ENCODE peak calls at places on chromosomes 7 and 10, in four cellular contexts. One of them, this sample, is unnamed.

GRCh38 chr7:57403601-57404342 is 46.2 kb upstream of the ZNF716 start:
- DNase-seq in K562: peak; percentile 19
- DNase-seq in GM12878: no peak
- DNase-seq in HepG2: no peak
- DNase-seq in this sample: no peak

GRCh38 chr7:135510603-135511183 is 791 bp upstream of the CNOT4 start:
- DNase-seq in GM12878: peak; percentile 4
- DNase-seq in HepG2: peak; percentile 16
- DNase-seq in K562: peak; percentile 43
- DNase-seq in this sample: no peak

GRCh38 chr7:47470567-47471357 is 111.1 kb downstream of the TNS3 start:
- DNase-seq in K562: no peak
- DNase-seq in GM12878: no peak
- DNase-seq in HepG2: peak; percentile 95
- DNase-seq in this sample: no peak

GRCh38 chr7:110877086-110877485 is 213.8 kb upstream of the LRRN3 start:
- DNase-seq in K562: no peak
- DNase-seq in HepG2: no peak
- DNase-seq in GM12878: no peak
- DNase-seq in this sample: no peak

GRCh38 chr10:62071846-62072281 is 170.4 kb downstream of the ARID5B start:
- DNase-seq in GM12878: no peak
- DNase-seq in HepG2: no peak
- DNase-seq in K562: no peak
- DNase-seq in this sample: no peak

GRCh38 chr10:112677689-112678088 is 230.7 kb downstream of the VTI1A start:
- DNase-seq in HepG2: no peak
- DNase-seq in K562: peak; percentile 8
- DNase-seq in GM12878: no peak
- DNase-seq in this sample: no peak

GRCh38 chr10:119209736-119210355 is 2.5 kb downstream of the GRK5 start:
- DNase-seq in HepG2: no peak
- DNase-seq in GM12878: no peak
- DNase-seq in K562: no peak
- DNase-seq in this sample: no peak

GRCh38 chr7:114214454-114214853 is 200.2 kb upstream of the FOXP2 start:
- DNase-seq in K562: no peak
- DNase-seq in HepG2: no peak
- DNase-seq in GM12878: no peak
- DNase-seq in this sample: no peak

GRCh38 chr10:13536674-13537366 is 8.0 kb upstream of the BEND7 start:
- DNase-seq in HepG2: peak; percentile 65
- DNase-seq in K562: peak; percentile 44
- DNase-seq in GM12878: peak; percentile 16
- DNase-seq in this sample: peak; percentile 85
- TF ChIP-seq BHLHE40 in HepG2: no peak
- TF ChIP-seq BHLHE40 in K562: no peak
- TF ChIP-seq BHLHE40 in GM12878: peak; percentile 16
- TF ChIP-seq BHLHE40 in this sample: no peak

DNA sequence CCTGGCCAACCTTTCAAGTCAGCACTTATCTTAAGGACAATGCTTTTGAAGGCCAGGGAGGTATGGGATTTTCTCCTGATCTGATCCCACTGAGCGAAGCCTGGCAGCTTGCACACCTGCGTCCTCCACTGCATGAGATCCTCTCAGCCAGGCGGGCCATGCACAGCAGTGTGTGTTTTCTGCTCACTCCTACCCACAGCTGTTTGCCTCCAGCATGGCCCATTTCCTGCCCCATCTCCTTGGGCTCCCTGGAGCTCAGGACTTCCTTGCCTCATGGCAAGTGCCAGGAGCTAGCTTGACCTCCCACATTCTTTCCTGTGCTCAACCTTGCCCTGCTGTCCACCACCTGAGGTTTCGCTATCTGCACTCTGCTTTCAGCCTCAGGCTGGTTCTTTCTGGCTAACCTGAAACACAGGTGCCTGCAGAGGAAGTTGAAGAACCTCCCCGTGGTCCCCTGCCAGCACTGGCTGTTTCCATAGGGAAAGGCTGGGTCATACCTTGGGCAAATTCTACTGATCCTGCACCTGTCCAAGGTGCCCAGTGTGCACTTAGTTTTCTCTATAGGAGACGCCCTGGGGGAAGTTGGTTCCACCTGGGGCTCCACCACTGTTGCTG is 43.9 kb upstream of the EEPD1 start:
- DNase-seq in GM12878: no peak
- DNase-seq in HepG2: no peak
- DNase-seq in K562: no peak
- DNase-seq in this sample: no peak
- TF ChIP-seq TARDBP in GM12878: no peak
- TF ChIP-seq TARDBP in HepG2: no peak
- TF ChIP-seq TARDBP in K562: no peak
- TF ChIP-seq TARDBP in this sample: no peak

GRCh38 chr10:122463466-122464157 is 2.3 kb downstream of the HTRA1 start:
- DNase-seq in HepG2: no peak
- DNase-seq in GM12878: no peak
- DNase-seq in K562: no peak
- DNase-seq in this sample: no peak

GRCh38 chr10:122465401-122465800 is 4.0 kb downstream of the HTRA1 start:
- DNase-seq in GM12878: no peak
- DNase-seq in HepG2: no peak
- DNase-seq in K562: no peak
- DNase-seq in this sample: no peak

GRCh38 chr10:122462533-122463465 is 1.4 kb downstream of the HTRA1 start:
- DNase-seq in GM12878: no peak
- DNase-seq in HepG2: no peak
- DNase-seq in K562: no peak
- DNase-seq in this sample: no peak

GRCh38 chr10:122464575-122464974 is 3.2 kb downstream of the HTRA1 start:
- DNase-seq in K562: no peak
- DNase-seq in HepG2: no peak
- DNase-seq in GM12878: no peak
- DNase-seq in this sample: no peak

DNA sequence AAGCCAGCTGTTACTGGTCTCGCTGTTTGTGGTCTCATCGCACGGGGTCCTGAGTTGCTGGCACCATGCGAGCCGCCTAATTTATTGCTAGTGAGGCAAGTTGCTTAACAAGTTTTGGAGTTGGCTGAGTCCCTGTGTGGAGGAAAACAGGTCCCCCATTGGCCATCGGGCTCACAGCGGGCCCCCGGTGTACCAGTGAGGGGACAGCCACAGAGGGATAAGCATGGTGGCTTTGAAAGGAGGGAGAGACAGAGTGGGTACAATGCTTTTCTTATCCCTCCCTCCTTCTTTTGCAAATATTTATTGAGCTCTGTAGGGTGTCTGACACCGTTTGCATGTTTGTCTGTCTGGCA is 2.8 kb downstream of the HTRA1 start:
- DNase-seq in HepG2: no peak
- DNase-seq in K562: no peak
- DNase-seq in GM12878: no peak
- DNase-seq in this sample: no peak
- TF ChIP-seq FOXM1 in HepG2: no peak
- TF ChIP-seq FOXM1 in K562: no peak
- TF ChIP-seq FOXM1 in GM12878: no peak
- TF ChIP-seq FOXM1 in this sample: no peak

DNA sequence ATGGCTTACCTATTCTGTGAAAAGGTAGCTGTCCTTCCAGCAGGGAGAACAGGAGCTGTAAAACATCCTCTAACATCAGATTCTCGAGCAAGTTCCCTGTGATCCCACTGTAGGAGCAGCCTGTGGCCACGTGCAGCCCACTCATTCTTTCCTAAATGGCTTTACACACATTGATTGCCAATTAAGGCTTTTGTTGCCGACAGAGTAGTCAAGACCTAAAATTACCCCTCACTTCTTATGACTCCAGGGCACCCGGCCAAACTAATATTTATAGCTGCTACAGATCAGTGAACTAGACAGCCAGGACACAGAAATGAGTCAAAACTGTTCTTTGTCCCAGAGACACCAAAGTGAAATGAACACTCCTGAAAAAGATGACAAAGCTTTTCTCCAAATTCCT is 832.1 kb downstream of the SORCS3 start:
- DNase-seq in GM12878: no peak
- DNase-seq in HepG2: no peak
- DNase-seq in K562: no peak
- DNase-seq in this sample: no peak
- TF ChIP-seq BHLHE40 in GM12878: no peak
- TF ChIP-seq BHLHE40 in HepG2: no peak
- TF ChIP-seq BHLHE40 in K562: no peak
- TF ChIP-seq BHLHE40 in this sample: no peak

GRCh38 chr10:104472505-104472904 is 118.9 kb downstream of the CFAP58 start:
- DNase-seq in HepG2: no peak
- DNase-seq in GM12878: no peak
- DNase-seq in K562: no peak
- DNase-seq in this sample: no peak

GRCh38 chr10:104478380-104478779 is 124.7 kb downstream of the CFAP58 start:
- DNase-seq in GM12878: no peak
- DNase-seq in K562: no peak
- DNase-seq in HepG2: no peak
- DNase-seq in this sample: no peak

DNA sequence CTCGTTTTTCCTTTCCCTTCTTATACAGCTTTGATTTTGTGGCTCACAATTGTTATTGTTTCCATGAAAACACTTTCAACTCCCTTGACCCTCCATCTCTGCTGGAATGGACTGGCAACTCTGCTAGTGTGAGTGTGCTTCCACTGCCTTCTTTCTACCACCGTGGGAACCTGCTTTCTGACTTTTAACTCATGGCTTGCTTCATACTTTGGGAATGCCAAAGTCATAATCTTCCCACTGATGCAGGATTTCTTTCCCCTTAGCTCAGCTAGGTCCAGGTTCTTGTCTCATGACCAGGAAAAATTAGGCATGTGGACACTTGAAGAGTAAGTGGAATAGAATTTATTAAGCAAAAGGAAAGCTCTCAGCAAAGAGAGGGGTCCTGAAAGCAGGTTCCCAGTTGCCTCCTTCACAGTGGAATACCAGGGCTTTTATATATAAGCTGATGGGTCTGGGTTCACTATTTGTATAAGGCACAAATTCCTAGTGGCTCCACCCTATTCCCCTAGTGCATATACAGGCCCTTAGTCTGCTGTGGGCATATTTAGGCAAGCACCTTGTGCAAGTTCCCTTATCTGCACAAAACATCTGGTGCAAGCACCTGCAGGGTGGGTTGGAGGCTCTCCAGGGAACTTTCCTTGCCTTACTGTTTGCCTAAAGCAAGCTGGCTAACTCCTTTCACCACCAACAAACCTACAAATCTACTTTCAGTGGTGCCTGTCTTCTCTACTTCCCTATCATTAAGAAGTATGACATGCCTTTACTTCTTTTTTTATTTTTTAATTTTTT is 119.5 kb downstream of the CFAP58 start:
- DNase-seq in HepG2: no peak
- DNase-seq in K562: no peak
- DNase-seq in GM12878: no peak
- DNase-seq in this sample: no peak
- TF ChIP-seq TARDBP in HepG2: no peak
- TF ChIP-seq TARDBP in K562: no peak
- TF ChIP-seq TARDBP in GM12878: no peak
- TF ChIP-seq TARDBP in this sample: no peak

GRCh38 chr10:32929634-32930033 is 28.4 kb downstream of the ITGB1 start:
- DNase-seq in K562: no peak
- DNase-seq in HepG2: no peak
- DNase-seq in GM12878: no peak
- DNase-seq in this sample: no peak
- TF ChIP-seq FOXM1 in K562: no peak
- TF ChIP-seq FOXM1 in HepG2: no peak
- TF ChIP-seq FOXM1 in GM12878: no peak
- TF ChIP-seq FOXM1 in this sample: no peak

DNA sequence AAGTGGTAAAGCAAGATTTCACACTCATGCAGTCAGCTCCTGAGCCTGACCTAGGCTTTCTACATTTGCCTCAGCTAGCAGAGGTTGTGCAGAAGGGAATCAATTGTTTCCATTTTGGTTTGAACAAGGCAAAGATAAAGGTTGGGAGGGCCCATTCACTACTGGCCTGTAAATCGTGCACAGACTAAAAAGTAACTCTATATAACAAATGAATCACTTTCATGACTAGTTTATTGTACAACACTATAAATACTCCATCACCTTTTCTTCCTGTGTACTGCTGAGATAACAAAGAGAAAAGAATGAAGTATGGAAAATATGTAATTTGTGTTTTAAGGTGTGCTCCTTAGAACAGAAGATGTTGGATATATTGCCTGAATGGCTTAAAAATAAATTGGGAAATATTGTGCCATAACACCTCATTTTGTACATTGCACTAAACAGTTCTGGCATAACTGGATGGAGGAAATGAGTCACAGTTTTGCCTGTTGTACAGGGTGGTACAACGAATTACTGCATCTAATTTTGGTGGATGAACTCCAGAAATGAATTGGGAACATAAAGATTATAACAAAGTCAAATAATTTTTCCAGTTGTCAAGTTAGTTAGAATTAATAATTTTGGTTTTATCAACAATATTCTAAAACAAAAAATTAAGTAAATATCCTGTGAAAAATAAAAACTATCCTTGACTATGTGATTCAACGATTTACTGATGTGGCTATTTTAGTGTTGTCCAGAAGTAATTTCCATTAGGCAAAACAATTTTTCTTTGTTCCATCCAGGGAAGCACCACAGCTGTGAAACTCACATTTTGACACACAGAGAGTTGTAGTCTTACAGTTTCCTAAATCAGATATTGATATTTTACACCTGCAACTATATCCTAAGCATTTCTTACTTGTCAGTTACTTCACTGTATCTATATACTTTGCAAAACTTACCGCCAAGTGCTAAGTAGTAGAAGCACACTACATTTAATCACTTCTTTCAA is 18.0 kb downstream of the SEMA3C start:
- DNase-seq in K562: no peak
- DNase-seq in HepG2: no peak
- DNase-seq in GM12878: no peak
- DNase-seq in this sample: no peak
- TF ChIP-seq BHLHE40 in K562: no peak
- TF ChIP-seq BHLHE40 in HepG2: no peak
- TF ChIP-seq BHLHE40 in GM12878: no peak
- TF ChIP-seq BHLHE40 in this sample: no peak

GRCh38 chr10:13529714-13529973 is 830 bp upstream of the BEND7 start:
- DNase-seq in K562: no peak
- DNase-seq in GM12878: no peak
- DNase-seq in HepG2: no peak
- DNase-seq in this sample: no peak

GRCh38 chr10:13528875-13529713 is at the start of gene BEND7:
- DNase-seq in GM12878: no peak
- DNase-seq in HepG2: no peak
- DNase-seq in K562: peak; percentile 95
- DNase-seq in this sample: peak; percentile 69

GRCh38 chr10:13526952-13527863 is 1.6 kb downstream of the BEND7 start:
- DNase-seq in HepG2: peak; percentile 53
- DNase-seq in GM12878: no peak
- DNase-seq in K562: no peak
- DNase-seq in this sample: no peak

GRCh38 chr10:13527864-13528137 is 1.0 kb downstream of the BEND7 start:
- DNase-seq in K562: no peak
- DNase-seq in HepG2: no peak
- DNase-seq in GM12878: no peak
- DNase-seq in this sample: no peak

GRCh38 chr10:13528138-13528874 is 508 bp downstream of the BEND7 start:
- DNase-seq in GM12878: no peak
- DNase-seq in HepG2: no peak
- DNase-seq in K562: peak; percentile 39
- DNase-seq in this sample: peak; percentile 34
- TF ChIP-seq TARDBP in GM12878: no peak
- TF ChIP-seq TARDBP in HepG2: no peak
- TF ChIP-seq TARDBP in K562: no peak
- TF ChIP-seq TARDBP in this sample: no peak

This sample was measured in HEK293T.